ENCODE peak calls at places on chromosomes 16 and 17, in five cellular contexts. One of them, this sample, is unnamed.

GRCh38 chr16:70750893-70751467 is 50.0 kb downstream of the VAC14 start:
- DNase-seq in Peyer's patch: peak; percentile 35
- DNase-seq in cardiac muscle cell: peak; percentile 98
- DNase-seq in AG04450: peak; percentile 96
- DNase-seq in OCI-LY7: no peak
- DNase-seq in this sample: peak; percentile 97

GRCh38 chr17:37219876-37220608 is 155.7 kb upstream of the C17orf78 start:
- DNase-seq in OCI-LY7: no peak
- DNase-seq in Peyer's patch: no peak
- DNase-seq in cardiac muscle cell: no peak
- DNase-seq in AG04450: no peak
- DNase-seq in this sample: no peak

GRCh38 chr16:66294507-66294906 is 72.0 kb upstream of the CDH5 start:
- DNase-seq in Peyer's patch: no peak
- DNase-seq in AG04450: no peak
- DNase-seq in cardiac muscle cell: no peak
- DNase-seq in OCI-LY7: no peak
- DNase-seq in this sample: no peak

GRCh38 chr16:85463228-85463611 is 149.9 kb upstream of the GSE1 start:
- DNase-seq in cardiac muscle cell: peak; percentile 14
- DNase-seq in Peyer's patch: no peak
- DNase-seq in OCI-LY7: no peak
- DNase-seq in AG04450: no peak
- DNase-seq in this sample: no peak

GRCh38 chr17:44115585-44116415 is 7.6 kb downstream of the HDAC5 start:
- DNase-seq in AG04450: no peak
- DNase-seq in Peyer's patch: no peak
- DNase-seq in cardiac muscle cell: peak; percentile 61
- DNase-seq in OCI-LY7: no peak
- DNase-seq in this sample: peak; percentile 50

GRCh38 chr17:66306413-66306812 is 4.0 kb downstream of the PRKCA start:
- DNase-seq in OCI-LY7: no peak
- DNase-seq in AG04450: no peak
- DNase-seq in cardiac muscle cell: peak; percentile 38
- DNase-seq in Peyer's patch: no peak
- DNase-seq in this sample: peak; percentile 47

GRCh38 chr17:74759243-74759801 is 10.9 kb downstream of the NHERF1 start:
- DNase-seq in cardiac muscle cell: no peak
- DNase-seq in Peyer's patch: peak; percentile 76
- DNase-seq in AG04450: no peak
- DNase-seq in OCI-LY7: peak; percentile 74
- DNase-seq in this sample: no peak

GRCh38 chr17:30954046-30954805 is 16.6 kb upstream of the RNF135 start:
- DNase-seq in cardiac muscle cell: no peak
- DNase-seq in OCI-LY7: no peak
- DNase-seq in AG04450: no peak
- DNase-seq in Peyer's patch: no peak
- DNase-seq in this sample: no peak

GRCh38 chr17:79053251-79053925 is 21.2 kb upstream of the ENGASE start:
- DNase-seq in cardiac muscle cell: no peak
- DNase-seq in AG04450: no peak
- DNase-seq in Peyer's patch: no peak
- DNase-seq in OCI-LY7: no peak
- DNase-seq in this sample: peak; percentile 39

GRCh38 chr17:8741366-8741765 is 3.3 kb downstream of the CCDC42 start:
- DNase-seq in OCI-LY7: no peak
- DNase-seq in cardiac muscle cell: no peak
- DNase-seq in Peyer's patch: no peak
- DNase-seq in AG04450: no peak
- DNase-seq in this sample: no peak

GRCh38 chr17:67922503-67922902 is 73.8 kb downstream of the C17orf58 start:
- DNase-seq in OCI-LY7: no peak
- DNase-seq in AG04450: no peak
- DNase-seq in Peyer's patch: no peak
- DNase-seq in cardiac muscle cell: no peak
- DNase-seq in this sample: no peak

DNA sequence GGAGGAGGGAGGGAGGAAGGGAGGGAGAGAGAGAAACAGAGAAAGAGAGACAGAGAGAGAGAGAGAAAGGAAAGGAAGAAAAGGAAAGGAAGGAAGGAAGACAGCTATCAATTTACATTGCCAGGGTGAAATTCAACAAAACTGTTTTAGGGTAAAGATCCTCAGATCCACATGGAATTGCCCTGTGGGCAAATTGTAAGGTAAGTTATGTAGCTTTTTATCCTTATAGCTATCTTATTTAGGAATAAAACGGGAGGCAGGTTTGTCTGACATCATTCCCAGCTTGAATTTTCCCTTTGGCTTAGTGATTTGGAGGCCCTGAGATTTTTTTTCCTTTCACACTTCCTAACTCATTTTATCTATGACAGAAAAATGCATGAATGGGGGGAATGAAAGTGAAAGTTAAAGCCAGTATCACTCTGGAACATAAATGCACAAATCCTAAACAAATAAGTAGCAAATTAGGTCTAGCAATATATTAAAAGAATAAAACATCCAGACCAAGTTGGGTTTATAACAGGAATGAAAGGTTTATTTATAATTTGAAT is 3.4 kb upstream of the UQCRC2 start:
- DNase-seq in cardiac muscle cell: no peak
- DNase-seq in AG04450: no peak
- DNase-seq in OCI-LY7: no peak
- DNase-seq in Peyer's patch: no peak
- DNase-seq in this sample: no peak
- H3K4me3 ChIP-seq in cardiac muscle cell: no peak overlapping the region
- H3K4me3 ChIP-seq in AG04450: no peak overlapping the region
- H3K4me3 ChIP-seq in OCI-LY7: no peak overlapping the region
- H3K4me3 ChIP-seq in Peyer's patch: no peak overlapping the region
- H3K4me3 ChIP-seq in this sample: no peak overlapping the region

GRCh38 chr16:75226550-75227360 is 8.0 kb downstream of the CTRB1 start:
- DNase-seq in Peyer's patch: no peak
- DNase-seq in cardiac muscle cell: no peak
- DNase-seq in AG04450: no peak
- DNase-seq in OCI-LY7: no peak
- DNase-seq in this sample: no peak
- TF ChIP-seq CTCF in Peyer's patch: no peak
- TF ChIP-seq CTCF in cardiac muscle cell: no peak
- TF ChIP-seq CTCF in AG04450: no peak
- TF ChIP-seq CTCF in OCI-LY7: no peak
- TF ChIP-seq CTCF in this sample: peak; percentile 1

DNA sequence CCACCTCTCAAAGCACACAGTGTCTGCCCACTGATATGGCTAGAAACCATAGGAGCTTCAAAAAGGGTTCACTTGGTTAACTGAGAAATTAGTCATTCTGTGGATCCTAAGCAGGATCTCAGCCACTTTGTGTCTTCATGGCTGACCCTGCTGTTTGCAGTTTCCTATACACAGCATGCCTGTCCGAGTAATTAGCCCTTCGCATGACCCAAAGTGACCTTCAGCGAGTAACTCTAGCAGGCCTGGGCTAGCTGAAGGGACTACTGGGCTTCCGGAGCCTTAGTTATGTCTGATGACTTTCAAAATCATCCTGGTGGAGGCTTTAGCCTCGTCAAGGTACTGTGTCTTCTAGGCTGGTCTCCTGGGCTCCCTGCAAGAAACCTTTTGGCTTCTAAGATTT is 28.9 kb upstream of the FBXW10B start:
- DNase-seq in cardiac muscle cell: no peak
- DNase-seq in OCI-LY7: no peak
- DNase-seq in AG04450: no peak
- DNase-seq in Peyer's patch: no peak
- DNase-seq in this sample: no peak
- H3K4me3 ChIP-seq in cardiac muscle cell: no peak overlapping the region
- H3K4me3 ChIP-seq in OCI-LY7: no peak overlapping the region
- H3K4me3 ChIP-seq in AG04450: peak overlapping the region; percentile 76
- H3K4me3 ChIP-seq in Peyer's patch: no peak overlapping the region
- H3K4me3 ChIP-seq in this sample: no peak overlapping the region

GRCh38 chr17:73210002-73210678 is 17.3 kb downstream of the COG1 start:
- DNase-seq in OCI-LY7: no peak
- DNase-seq in Peyer's patch: no peak
- DNase-seq in cardiac muscle cell: no peak
- DNase-seq in AG04450: no peak
- DNase-seq in this sample: peak; percentile 11
- TF ChIP-seq CTCF in OCI-LY7: peak; percentile 65
- TF ChIP-seq CTCF in Peyer's patch: no peak
- TF ChIP-seq CTCF in cardiac muscle cell: peak; percentile 27
- TF ChIP-seq CTCF in AG04450: peak; percentile 42
- TF ChIP-seq CTCF in this sample: peak; percentile 38

DNA sequence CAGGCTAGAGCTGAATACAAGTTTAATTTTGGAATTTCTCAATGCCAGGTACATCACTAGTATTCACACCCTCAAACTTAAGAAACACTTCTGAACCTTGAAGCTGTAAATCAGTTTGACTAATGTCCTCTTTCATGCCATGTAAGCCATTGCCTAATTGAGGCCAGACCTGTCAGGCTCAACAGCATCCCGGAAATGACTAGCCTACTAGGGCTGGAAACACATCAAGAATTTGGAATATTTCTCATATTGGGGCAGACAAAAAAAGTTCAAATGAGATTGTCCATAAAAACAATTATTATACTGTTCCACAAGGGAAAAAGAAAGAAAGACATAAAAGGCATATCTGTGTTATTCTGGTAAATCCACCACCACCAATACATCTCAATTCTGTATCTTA is 1.7 kb downstream of the USP32 start:
- DNase-seq in Peyer's patch: no peak
- DNase-seq in AG04450: no peak
- DNase-seq in cardiac muscle cell: peak; percentile 85
- DNase-seq in OCI-LY7: no peak
- DNase-seq in this sample: peak; percentile 35
- H3K4me3 ChIP-seq in Peyer's patch: no peak overlapping the region
- H3K4me3 ChIP-seq in AG04450: peak overlapping the region; percentile 93
- H3K4me3 ChIP-seq in cardiac muscle cell: peak overlapping the region; percentile 90
- H3K4me3 ChIP-seq in OCI-LY7: peak overlapping the region; percentile 87
- H3K4me3 ChIP-seq in this sample: peak overlapping the region; percentile 74

DNA sequence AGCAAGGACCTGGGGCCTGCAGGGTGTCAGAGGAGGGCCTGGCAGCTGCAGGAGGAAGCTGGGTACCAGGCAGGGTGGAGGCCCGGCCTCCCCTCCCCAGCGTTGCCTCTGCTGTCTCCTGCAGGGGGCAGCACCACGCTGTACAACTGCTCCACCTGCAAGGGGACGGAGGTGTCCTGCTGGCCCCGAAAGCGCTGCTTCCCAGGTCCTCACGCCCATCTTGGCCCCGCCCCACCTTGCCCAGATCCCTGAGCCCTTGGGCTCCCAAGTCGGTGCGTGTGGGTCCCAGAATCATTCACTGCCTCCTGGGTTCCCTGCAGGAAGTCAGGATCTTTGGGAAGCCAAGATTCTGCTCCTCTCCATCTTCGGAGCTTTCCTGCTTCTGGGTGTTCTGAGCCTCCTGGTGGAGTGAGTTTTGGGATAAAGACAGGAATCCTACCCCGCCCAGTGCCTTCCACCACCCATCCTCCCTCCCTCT is 1.2 kb downstream of the TMEM95 start:
- DNase-seq in cardiac muscle cell: peak; percentile 78
- DNase-seq in Peyer's patch: peak; percentile 86
- DNase-seq in AG04450: no peak
- DNase-seq in OCI-LY7: peak; percentile 90
- DNase-seq in this sample: peak; percentile 56
- TF ChIP-seq CTCF in cardiac muscle cell: peak; percentile 83
- TF ChIP-seq CTCF in Peyer's patch: peak; percentile 97
- TF ChIP-seq CTCF in AG04450: peak; percentile 71
- TF ChIP-seq CTCF in OCI-LY7: peak; percentile 88
- TF ChIP-seq CTCF in this sample: peak; percentile 89

GRCh38 chr17:75869282-75870141 is 8.9 kb downstream of the TRIM47 start:
- DNase-seq in Peyer's patch: no peak
- DNase-seq in OCI-LY7: no peak
- DNase-seq in cardiac muscle cell: peak; percentile 83
- DNase-seq in AG04450: no peak
- DNase-seq in this sample: peak; percentile 30
- H3K4me3 ChIP-seq in Peyer's patch: no peak overlapping the region
- H3K4me3 ChIP-seq in OCI-LY7: no peak overlapping the region
- H3K4me3 ChIP-seq in cardiac muscle cell: no peak overlapping the region
- H3K4me3 ChIP-seq in AG04450: peak overlapping the region; percentile 37
- H3K4me3 ChIP-seq in this sample: no peak overlapping the region

GRCh38 chr17:19286751-19287341 is 49.7 kb downstream of the EPN2 start:
- DNase-seq in Peyer's patch: no peak
- DNase-seq in OCI-LY7: no peak
- DNase-seq in AG04450: no peak
- DNase-seq in cardiac muscle cell: no peak
- DNase-seq in this sample: no peak

GRCh38 chr17:19290047-19290705 is 53.0 kb downstream of the EPN2 start:
- DNase-seq in Peyer's patch: no peak
- DNase-seq in cardiac muscle cell: no peak
- DNase-seq in OCI-LY7: peak; percentile 21
- DNase-seq in AG04450: no peak
- DNase-seq in this sample: no peak

GRCh38 chr17:19288453-19288852 is 51.3 kb downstream of the EPN2 start:
- DNase-seq in Peyer's patch: no peak
- DNase-seq in cardiac muscle cell: peak; percentile 20
- DNase-seq in OCI-LY7: no peak
- DNase-seq in AG04450: no peak
- DNase-seq in this sample: no peak

GRCh38 chr17:19285218-19285900 is 48.2 kb downstream of the EPN2 start:
- DNase-seq in AG04450: no peak
- DNase-seq in Peyer's patch: no peak
- DNase-seq in cardiac muscle cell: no peak
- DNase-seq in OCI-LY7: no peak
- DNase-seq in this sample: peak; percentile 57

DNA sequence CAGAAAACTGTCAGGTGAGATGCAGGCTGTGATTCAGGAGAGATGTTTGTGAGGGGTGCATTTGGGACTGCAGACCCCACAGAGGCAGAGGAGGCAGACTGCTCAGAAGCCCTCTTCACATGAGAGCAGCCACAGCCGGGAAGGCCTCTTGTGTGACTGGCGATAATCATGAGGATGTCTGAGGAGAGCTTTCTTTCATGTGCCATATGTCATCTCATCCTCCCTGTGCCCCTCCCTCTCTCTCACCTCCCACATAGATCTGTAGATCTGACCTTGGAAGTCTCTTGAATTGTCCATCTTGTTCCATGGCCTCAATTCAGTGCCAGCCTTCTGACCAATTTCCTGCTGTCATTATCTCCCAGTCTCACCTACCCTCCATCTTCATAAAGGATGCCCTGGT is 50.5 kb downstream of the EPN2 start:
- DNase-seq in AG04450: no peak
- DNase-seq in cardiac muscle cell: no peak
- DNase-seq in Peyer's patch: no peak
- DNase-seq in OCI-LY7: no peak
- DNase-seq in this sample: no peak
- TF ChIP-seq CTCF in AG04450: no peak
- TF ChIP-seq CTCF in cardiac muscle cell: no peak
- TF ChIP-seq CTCF in Peyer's patch: no peak
- TF ChIP-seq CTCF in OCI-LY7: no peak
- TF ChIP-seq CTCF in this sample: no peak

This sample was measured in astrocyte of the spinal cord.